ENCODE peak calls at places on chromosomes 16 and 17, in four cellular contexts. U, S, W and D are unnamed samples.

GRCh38 chr16:46883690-46884512 is at the start of gene GPT2:
- DNase-seq in U (peak; percentile 97), S (peak; percentile 88), W (peak; percentile 69), D (peak; percentile 95)

GRCh38 chr16:35744716-35745115 is 2285.3 kb downstream of the TP53TG3F start:
- DNase-seq in U (no peak), S (no peak), W (no peak), D (no peak)

GRCh38 chr17:7916799-7917198 is 710 bp upstream of the RNF227 start:
- DNase-seq in U (peak; percentile 5), S (no peak), W (no peak), D (no peak)

GRCh38 chr17:40566027-40566426 is 755 bp upstream of the CCR7 start:
- DNase-seq in U (no peak), S (no peak), W (no peak), D (no peak)

GRCh38 chr16:19406891-19407491 is 10.7 kb upstream of the TMC5 start:
- DNase-seq in U (no peak), S (no peak), W (no peak), D (no peak)

GRCh38 chr17:42118545-42118944 is 2.6 kb downstream of the KAT2A start:
- DNase-seq in U (peak; percentile 52), S (peak; percentile 45), W (no peak), D (peak; percentile 61)

GRCh38 chr17:68057531-68057952 is 22.0 kb downstream of the KPNA2 start:
- DNase-seq in U (no peak), S (no peak), W (no peak), D (no peak)

GRCh38 chr16:20741555-20742285 is at the start of gene THUMPD1:
- DNase-seq in U (peak; percentile 95), S (peak; percentile 96), W (peak; percentile 72), D (peak; percentile 96)

GRCh38 chr16:8998114-8998513 is 34.4 kb upstream of the USP7 start:
- DNase-seq in U (no peak), S (no peak), W (no peak), D (no peak)

GRCh38 chr16:65733706-65734105 is 611.8 kb upstream of the CDH11 start:
- DNase-seq in U (no peak), S (no peak), W (no peak), D (no peak)

GRCh38 chr17:27315322-27315721 is 21.4 kb downstream of the WSB1 start:
- DNase-seq in U (no peak), S (no peak), W (no peak), D (no peak)

GRCh38 chr16:49635591-49636581 is 220.0 kb downstream of the ZNF423 start:
- DNase-seq in U (no peak), S (no peak), W (no peak), D (no peak)

GRCh38 chr17:15510361-15510760 is 42.9 kb upstream of the CDRT4 start:
- DNase-seq in U (no peak), S (no peak), W (no peak), D (no peak)

GRCh38 chr17:30921544-30922196 is at the start of gene ADAP2:
- DNase-seq in U (no peak), S (peak; percentile 34), W (no peak), D (peak; percentile 60)

GRCh38 chr16:54912720-54913119 is 17.9 kb upstream of the IRX5 start:
- DNase-seq in U (no peak), S (no peak), W (no peak), D (no peak)

GRCh38 chr16:54201200-54201599 is 85.4 kb downstream of the IRX3 start:
- DNase-seq in U (no peak), S (no peak), W (no peak), D (peak; percentile 20)

GRCh38 chr17:47776330-47777197 is 43.5 kb downstream of the TBX21 start:
- DNase-seq in U (peak; percentile 47), S (peak; percentile 66), W (no peak), D (peak; percentile 71)

GRCh38 chr16:35306915-35307314 is 1847.5 kb downstream of the TP53TG3F start:
- DNase-seq in U (no peak), S (no peak), W (no peak), D (no peak)

GRCh38 chr16:61233718-61234117 is 802.5 kb downstream of the CDH8 start:
- DNase-seq in U (no peak), S (no peak), W (no peak), D (no peak)

GRCh38 chr16:56073508-56073907 is 117.8 kb upstream of the GNAO1 start:
- DNase-seq in U (no peak), S (no peak), W (no peak), D (no peak)

GRCh38 chr17:15475620-15476354 is 8.4 kb upstream of the CDRT4 start:
- DNase-seq in U (peak; percentile 10), S (no peak), W (no peak), D (no peak)

GRCh38 chr17:3594056-3594810 is 15.0 kb downstream of the TRPV1 start:
- DNase-seq in U (no peak), S (no peak), W (no peak), D (no peak)

GRCh38 chr17:38705803-38706624 is 941 bp downstream of the MLLT6 start:
- DNase-seq in U (peak; percentile 63), S (peak; percentile 56), W (no peak), D (peak; percentile 56)
- TF ChIP-seq ESRRA in U (peak; percentile 58), S (no peak), W (no peak), D (no peak)

GRCh38 chr17:80611831-80612230 is 67.2 kb downstream of the RPTOR start:
- DNase-seq in U (no peak), S (no peak), W (no peak), D (no peak)
- TF ChIP-seq SMC3 in U (no peak), S (no peak), W (no peak), D (no peak)

DNA sequence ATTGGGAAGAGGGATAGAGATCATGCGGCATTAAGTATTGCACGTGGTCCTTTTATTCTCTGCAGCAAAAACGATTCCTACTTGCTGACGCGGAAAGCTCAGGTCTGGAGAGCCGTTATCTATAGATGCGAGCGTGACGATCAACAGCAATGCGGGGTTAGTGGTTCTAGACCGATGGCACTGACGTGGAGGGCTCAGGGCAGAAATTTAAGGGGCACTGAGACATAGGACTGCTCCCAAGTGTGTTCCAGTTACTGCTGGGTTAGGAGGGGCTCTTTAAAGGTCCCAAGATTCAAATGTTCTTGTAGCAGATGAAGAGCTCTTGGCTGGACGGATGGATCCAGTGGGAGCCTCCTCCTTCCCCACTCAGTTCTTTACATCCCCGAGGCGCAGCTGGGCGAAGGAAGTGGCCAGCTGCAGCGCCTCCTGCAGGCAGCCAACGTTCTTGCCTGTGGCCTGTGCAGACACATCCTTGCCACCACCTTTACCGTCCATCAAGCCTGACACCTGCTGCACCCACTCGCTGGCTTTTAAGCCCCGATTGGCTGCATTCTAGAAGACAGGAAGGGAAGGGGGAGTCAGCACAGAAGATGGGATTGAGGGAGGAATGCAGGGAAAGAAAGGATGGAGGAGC is 732 bp upstream of the EXOSC6 start:
- DNase-seq in U (no peak), S (peak; percentile 39), W (no peak), D (peak; percentile 54)
- TF ChIP-seq ESRRA in U (no peak), S (no peak), W (no peak), D (no peak)

GRCh38 chr17:45411348-45412105 is 21.1 kb downstream of the ARHGAP27 start:
- DNase-seq in U (no peak), S (no peak), W (no peak), D (no peak)

GRCh38 chr17:45409659-45410076 is 23.0 kb downstream of the ARHGAP27 start:
- DNase-seq in U (no peak), S (no peak), W (no peak), D (no peak)

GRCh38 chr17:45410144-45411091 is 22.3 kb downstream of the ARHGAP27 start:
- DNase-seq in U (no peak), S (no peak), W (no peak), D (no peak)

GRCh38 chr17:45406107-45406506 is 26.6 kb downstream of the ARHGAP27 start:
- DNase-seq in U (no peak), S (no peak), W (no peak), D (no peak)

DNA sequence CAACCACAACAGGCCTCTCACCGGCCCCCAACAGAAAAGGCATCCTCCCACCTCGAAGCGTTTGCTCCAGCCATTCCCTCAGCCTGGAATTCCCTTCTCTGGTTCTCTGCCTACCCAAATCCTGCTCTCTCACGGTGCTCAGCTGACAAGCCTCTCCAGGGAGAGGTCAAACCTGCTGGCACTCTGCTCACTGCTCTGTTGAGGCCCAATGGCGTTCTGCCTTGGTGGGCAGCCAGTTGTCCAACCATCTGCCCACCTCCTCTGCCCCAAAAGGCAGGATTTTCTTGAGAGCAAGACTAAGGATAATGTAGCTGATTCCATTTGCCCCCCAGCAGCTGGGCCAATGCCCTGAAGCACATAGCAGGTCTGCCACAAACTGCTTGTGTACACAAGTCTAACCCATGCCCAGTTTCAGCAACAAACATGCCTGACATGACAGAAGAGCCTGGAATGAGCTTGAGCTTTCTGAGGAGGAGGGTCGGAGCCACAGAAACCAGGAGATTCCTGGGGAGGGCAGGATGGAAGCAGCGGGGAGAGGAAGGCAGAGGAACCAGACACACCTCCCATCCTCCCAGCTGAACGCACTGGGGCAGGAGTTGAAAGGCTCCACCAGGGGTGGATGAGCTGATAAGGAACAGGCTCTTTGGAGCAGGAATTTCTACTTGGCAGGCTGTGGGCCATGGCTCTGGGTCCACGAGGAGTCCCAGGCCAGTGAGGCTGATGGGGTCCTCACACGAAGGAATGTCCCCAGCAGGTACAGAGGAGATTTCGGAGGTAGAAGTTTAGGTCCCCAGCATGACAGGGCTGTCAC is 23.9 kb downstream of the ARHGAP27 start:
- DNase-seq in U (no peak), S (no peak), W (no peak), D (no peak)
- TF ChIP-seq SMC3 in U (no peak), S (no peak), W (no peak), D (no peak)

GRCh38 chr17:82583720-82584234 is 64.2 kb downstream of the FOXK2 start:
- DNase-seq in U (no peak), S (no peak), W (no peak), D (no peak)
- TF ChIP-seq ESRRA in U (no peak), S (no peak), W (no peak), D (no peak)

DNA sequence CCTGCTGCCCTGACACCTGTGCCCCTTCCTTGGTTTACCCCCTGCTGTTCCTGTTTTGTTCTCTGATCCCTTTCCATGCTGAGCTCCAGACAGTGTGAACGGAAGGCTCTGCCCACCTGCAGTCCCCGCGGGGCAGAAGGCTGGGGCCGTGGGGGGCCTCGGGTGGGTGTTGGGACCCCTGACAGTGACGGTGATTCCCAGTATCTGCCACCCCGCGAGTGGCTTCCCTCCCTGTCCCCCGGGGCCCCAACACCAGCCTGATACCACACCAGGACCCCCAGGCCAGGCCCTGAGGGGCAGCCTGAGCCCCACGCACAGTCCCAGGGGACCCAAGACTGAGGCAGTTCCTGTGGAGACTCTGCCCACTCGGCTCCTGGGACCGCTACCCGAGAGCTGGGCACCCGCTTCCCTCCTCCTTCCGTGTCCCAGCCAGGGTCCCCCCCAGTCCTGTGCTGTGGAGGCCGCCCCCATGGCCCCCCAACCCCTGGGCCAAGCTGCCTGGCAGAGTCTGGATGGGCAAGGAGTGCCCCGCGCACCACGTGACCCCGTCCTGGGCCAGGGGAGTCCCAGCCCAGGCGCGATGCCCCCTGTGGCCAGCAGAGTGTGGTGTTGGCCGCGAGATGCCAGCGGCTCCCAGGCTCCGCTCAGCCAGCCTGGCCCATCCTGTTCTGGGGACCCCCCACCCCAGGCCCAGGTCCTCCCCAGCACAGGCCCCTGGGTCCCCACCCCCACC is 10.0 kb upstream of the C1QTNF8 start:
- DNase-seq in U (peak; percentile 39), S (peak; percentile 81), W (no peak), D (peak; percentile 94)
- TF ChIP-seq SMC3 in U (peak; percentile 66), S (peak; percentile 84), W (no peak), D (peak; percentile 99)

GRCh38 chr17:77450742-77451270 is 310.0 kb downstream of the SEC14L1 start:
- DNase-seq in U (peak; percentile 23), S (no peak), W (no peak), D (no peak)
- TF ChIP-seq ESRRA in U (no peak), S (no peak), W (no peak), D (no peak)